ENCODE peak calls at places on chromosomes 13 and 19, in six cellular contexts. Y, C, W, B, D and G are unnamed samples.
A peak's percentile ranks its signal among the peaks of the same experiment; 100 is the strongest.

GRCh38 chr19:31534231-31534630 is 185.0 kb upstream of the TSHZ3 start:
- DNase-seq in Y (no peak), C (no peak), W (no peak), B (no peak), D (no peak), G (no peak)

GRCh38 chr13:99626461-99627082 is 125.3 kb downstream of the TM9SF2 start:
- DNase-seq in Y (peak; percentile 72), C (peak; percentile 53), W (peak; percentile 69), B (no peak), D (peak; percentile 46), G (no peak)

GRCh38 chr19:45470147-45471081 is 2.6 kb downstream of the FOSB start:
- DNase-seq in Y (peak; percentile 53), C (peak; percentile 66), W (no peak), B (peak; percentile 71), D (peak; percentile 55), G (no peak)

GRCh38 chr13:35210234-35210633 is 266.3 kb downstream of the MAB21L1 start:
- DNase-seq in Y (no peak), C (no peak), W (no peak), B (no peak), D (peak; percentile 32), G (no peak)

GRCh38 chr19:16327911-16328823 is 3.5 kb downstream of the KLF2 start:
- DNase-seq in Y (no peak), C (peak; percentile 83), W (no peak), B (peak; percentile 32), D (peak; percentile 94), G (peak; percentile 61)

GRCh38 chr19:6264077-6264445 is 15.7 kb downstream of the MLLT1 start:
- DNase-seq in Y (no peak), C (no peak), W (no peak), B (no peak), D (no peak), G (no peak)

GRCh38 chr13:113034451-113035208 is 65.6 kb downstream of the MCF2L start:
- DNase-seq in Y (peak; percentile 24), C (peak; percentile 70), W (peak; percentile 10), B (peak; percentile 32), D (peak; percentile 70), G (no peak)

GRCh38 chr19:54335164-54335563 is 3.8 kb downstream of the LILRA4 start:
- DNase-seq in Y (no peak), C (no peak), W (no peak), B (no peak), D (no peak), G (no peak)

GRCh38 chr19:50377051-50377441 is 789 bp downstream of the NR1H2 start:
- DNase-seq in Y (no peak), C (peak; percentile 35), W (no peak), B (peak; percentile 75), D (peak; percentile 19), G (no peak)

GRCh38 chr19:29211562-29212416 is 1.2 kb downstream of the UQCRFS1 start:
- DNase-seq in Y (peak; percentile 9), C (peak; percentile 49), W (no peak), B (peak; percentile 54), D (peak; percentile 27), G (peak; percentile 24)

GRCh38 chr19:5947435-5947834 is 30.5 kb downstream of the RANBP3 start:
- DNase-seq in Y (peak; percentile 57), C (peak; percentile 78), W (no peak), B (no peak), D (peak; percentile 84), G (no peak)

GRCh38 chr19:1123381-1123780 is 19.6 kb downstream of the GPX4 start:
- DNase-seq in Y (no peak), C (no peak), W (no peak), B (no peak), D (no peak), G (no peak)

GRCh38 chr19:41000310-41000737 is 9.2 kb downstream of the CYP2B6 start:
- DNase-seq in Y (no peak), C (peak; percentile 5), W (no peak), B (peak; percentile 53), D (peak; percentile 4), G (no peak)

GRCh38 chr13:113357529-113357928 is 6.4 kb downstream of the GRTP1 start:
- DNase-seq in Y (peak; percentile 71), C (no peak), W (no peak), B (no peak), D (peak; percentile 18), G (no peak)

GRCh38 chr13:31067416-31068118 is 94.1 kb downstream of the HSPH1 start:
- DNase-seq in Y (peak; percentile 38), C (no peak), W (no peak), B (peak; percentile 38), D (peak; percentile 46), G (no peak)

GRCh38 chr19:53553865-53554791 is 16.2 kb downstream of the ZNF331 start:
- DNase-seq in Y (peak; percentile 82), C (peak; percentile 89), W (peak; percentile 26), B (peak; percentile 42), D (peak; percentile 94), G (peak; percentile 83)

GRCh38 chr19:53019684-53020083 is 6.0 kb downstream of the ERVV-1 start:
- DNase-seq in Y (no peak), C (peak; percentile 12), W (no peak), B (no peak), D (peak; percentile 16), G (no peak)

GRCh38 chr13:24351423-24351822 is 42.0 kb downstream of the C1QTNF9 start:
- DNase-seq in Y (no peak), C (no peak), W (no peak), B (no peak), D (no peak), G (no peak)

GRCh38 chr19:3670258-3670795 is 29.9 kb downstream of the PIP5K1C start:
- DNase-seq in Y (peak; percentile 65), C (peak; percentile 42), W (no peak), B (peak; percentile 77), D (peak; percentile 97), G (no peak)

GRCh38 chr13:111505175-111505777 is 184.8 kb downstream of the TEX29 start:
- DNase-seq in Y (no peak), C (no peak), W (no peak), B (peak; percentile 27), D (no peak), G (no peak)

GRCh38 chr19:2703691-2704216 is 1.3 kb upstream of the GNG7 start:
- DNase-seq in Y (no peak), C (no peak), W (no peak), B (no peak), D (no peak), G (no peak)

GRCh38 chr19:18646535-18647370 is 9.9 kb downstream of the KLHL26 start:
- DNase-seq in Y (no peak), C (no peak), W (no peak), B (no peak), D (no peak), G (no peak)
- TF ChIP-seq CTCF in Y (no peak), C (no peak), W (no peak), B (no peak), D (no peak), G (no peak)

GRCh38 chr19:42942187-42942789 is 5.3 kb upstream of the PSG7 start:
- DNase-seq in Y (no peak), C (peak; percentile 5), W (no peak), B (peak; percentile 55), D (peak; percentile 25), G (no peak)
- TF ChIP-seq CTCF in Y (peak; percentile 71), C (no peak), W (peak; percentile 46), B (peak; percentile 40), D (peak; percentile 63), G (no peak)

GRCh38 chr13:83881917-83882625 is at the start of gene SLITRK1:
- DNase-seq in Y (peak; percentile 41), C (peak; percentile 44), W (peak; percentile 4), B (peak; percentile 17), D (peak; percentile 79), G (peak; percentile 10)
- TF ChIP-seq CTCF in Y (no peak), C (no peak), W (no peak), B (no peak), D (no peak), G (no peak)

GRCh38 chr19:18771328-18772242 is 19.5 kb downstream of the COMP start:
- DNase-seq in Y (no peak), C (no peak), W (no peak), B (no peak), D (no peak), G (peak; percentile 62)

GRCh38 chr19:18768046-18768771 is 22.9 kb downstream of the COMP start:
- DNase-seq in Y (no peak), C (no peak), W (no peak), B (no peak), D (no peak), G (no peak)

GRCh38 chr19:18769989-18770528 is 21.0 kb downstream of the COMP start:
- DNase-seq in Y (no peak), C (no peak), W (no peak), B (no peak), D (no peak), G (no peak)

GRCh38 chr19:18770663-18771327 is 20.3 kb downstream of the COMP start:
- DNase-seq in Y (no peak), C (no peak), W (no peak), B (no peak), D (no peak), G (no peak)

DNA sequence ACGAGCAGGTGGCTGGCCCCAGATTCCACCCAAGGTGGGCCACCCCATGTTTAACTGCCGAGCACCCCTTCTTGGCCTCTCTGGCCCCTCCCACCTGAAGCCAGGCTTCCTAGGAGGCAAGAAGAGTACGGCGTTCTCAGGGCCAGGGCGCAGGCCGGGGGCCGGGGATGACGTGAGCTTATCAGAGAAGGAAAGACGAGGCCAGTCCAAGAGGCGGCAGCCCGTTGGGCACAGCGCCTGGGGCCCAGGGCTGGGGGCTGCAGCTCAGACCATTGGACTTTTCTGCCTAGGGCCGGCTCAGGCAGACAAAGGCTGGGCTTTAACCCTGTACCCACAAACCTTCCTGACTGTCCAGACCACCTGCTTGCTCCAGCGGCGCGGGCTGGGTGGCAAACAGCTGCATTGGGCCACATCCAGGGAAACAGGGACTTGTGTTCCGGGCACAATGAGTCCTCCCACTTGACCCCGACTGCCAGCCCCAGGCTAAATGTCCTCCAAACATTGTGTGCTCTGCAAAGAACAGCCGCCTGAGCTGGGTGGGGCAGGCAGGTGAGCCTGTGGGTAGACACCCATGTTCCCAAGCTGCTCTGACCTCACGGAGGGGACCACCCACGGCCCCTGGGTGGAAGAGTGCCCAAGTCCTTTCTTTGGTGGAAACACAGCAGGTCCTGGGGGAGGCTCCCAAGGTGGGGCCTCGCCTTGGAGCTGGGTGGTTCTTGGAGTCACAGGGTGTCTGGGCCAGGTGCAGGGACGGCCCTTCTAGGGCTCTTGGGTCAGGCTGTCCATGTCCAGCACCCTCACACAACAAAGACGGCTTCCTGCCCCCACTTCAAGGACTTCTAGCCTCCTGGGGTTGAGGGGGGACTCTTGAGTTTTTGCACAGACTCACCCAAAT is 21.9 kb downstream of the COMP start:
- DNase-seq in Y (no peak), C (no peak), W (no peak), B (no peak), D (no peak), G (no peak)
- TF ChIP-seq CTCF in Y (no peak), C (no peak), W (no peak), B (no peak), D (no peak), G (no peak)